ENCODE peak calls at places on chromosomes 5 and 9, in eight cellular contexts. K is activated CD4-positive, alpha-beta T cell treated with anti-CD3 and anti-CD28 coated beads for 4 hours; H is activated effector memory CD4-positive, alpha-beta T cell treated with anti-CD3 and anti-CD28 coated beads, Interleukin-2, amount 50 U/mL, for 16 hours; E is NCI-H2081 treated with DMSO at 0.1 percent for 48 hours; F is activated T-cell treated with anti-CD3 and anti-CD28 coated beads, Interleukin-2, amount 50 U/mL, for 72 hours; L is T-cell; N is A673; Y is skeletal muscle cell. R is an unnamed sample.
A peak's percentile ranks its signal among the peaks of the same experiment; 100 is the strongest.

GRCh38 chr9:4508907-4509589 is 18.8 kb downstream of the SLC1A1 start:
- DNase-seq in K (no peak), H (no peak), E (no peak), F (no peak), L (no peak), N (no peak), Y (peak; percentile 66), R (no peak)

GRCh38 chr5:6480133-6481051 is 31.7 kb downstream of the UBE2QL1 start:
- DNase-seq in K (no peak), H (no peak), E (no peak), F (no peak), L (no peak), N (no peak), Y (no peak), R (no peak)

GRCh38 chr9:101536351-101536750 is 2.7 kb downstream of the RNF20 start:
- DNase-seq in K (no peak), H (no peak), E (no peak), F (no peak), L (no peak), N (no peak), Y (no peak), R (no peak)

GRCh38 chr9:130041648-130042405 is 1.2 kb downstream of the FNBP1 start:
- DNase-seq in K (no peak), H (peak; percentile 68), E (no peak), F (peak; percentile 31), L (no peak), N (no peak), Y (no peak), R (no peak)

GRCh38 chr5:151699071-151699901 is 12.6 kb upstream of the SPARC start:
- DNase-seq in K (no peak), H (no peak), E (no peak), F (no peak), L (no peak), N (peak; percentile 58), Y (peak; percentile 95), R (no peak)

GRCh38 chr9:134637696-134638502 is 3.7 kb upstream of the COL5A1 start:
- DNase-seq in K (no peak), H (no peak), E (no peak), F (no peak), L (no peak), N (no peak), Y (no peak), R (no peak)

GRCh38 chr5:42555797-42556196 is 132.6 kb downstream of the GHR start:
- DNase-seq in K (no peak), H (no peak), E (no peak), F (no peak), L (no peak), N (no peak), Y (no peak), R (no peak)

GRCh38 chr5:132083065-132083678 is 9.6 kb downstream of the CSF2 start:
- DNase-seq in K (no peak), H (no peak), E (no peak), F (peak; percentile 46), L (no peak), N (no peak), Y (no peak), R (no peak)

GRCh38 chr5:169811680-169812079 is 168.6 kb downstream of the INSYN2B start:
- DNase-seq in K (no peak), H (no peak), E (no peak), F (no peak), L (no peak), N (no peak), Y (no peak), R (no peak)

GRCh38 chr5:59724482-59725392 is 168.8 kb downstream of the PDE4D start:
- DNase-seq in K (no peak), H (no peak), E (no peak), F (peak; percentile 15), L (no peak), N (peak; percentile 69), Y (no peak), R (no peak)

GRCh38 chr5:136084698-136085097 is 47.9 kb upstream of the SMAD5 start:
- DNase-seq in K (no peak), H (no peak), E (no peak), F (no peak), L (no peak), N (no peak), Y (no peak), R (no peak)

GRCh38 chr5:125412051-125412560 is 665.7 kb upstream of the ZNF608 start:
- DNase-seq in K (no peak), H (no peak), E (no peak), F (no peak), L (no peak), N (peak; percentile 12), Y (no peak), R (no peak)

GRCh38 chr5:105868038-105868775 is 1802.5 kb downstream of the EFNA5 start:
- DNase-seq in K (no peak), H (no peak), E (no peak), F (no peak), L (no peak), N (peak; percentile 74), Y (peak; percentile 34), R (no peak)